ENCODE peak calls at places on chromosomes 13 and 19, in six cellular contexts. One of them, this sample, is unnamed.

GRCh38 chr19:35458821-35459391 is 10.8 kb downstream of the FFAR2 start:
- DNase-seq in neuronal stem cell: no peak
- DNase-seq in aorta: no peak
- DNase-seq in effector memory CD4-positive, alpha-beta T cell: no peak
- DNase-seq in ovary: no peak
- DNase-seq in adrenal gland: no peak
- DNase-seq in this sample: no peak

GRCh38 chr13:90084684-90085290 is 1262.7 kb upstream of the MIR17HG start:
- DNase-seq in neuronal stem cell: no peak
- DNase-seq in aorta: no peak
- DNase-seq in effector memory CD4-positive, alpha-beta T cell: no peak
- DNase-seq in ovary: no peak
- DNase-seq in adrenal gland: no peak
- DNase-seq in this sample: no peak

GRCh38 chr19:827710-828321 is at the start of gene AZU1:
- DNase-seq in neuronal stem cell: no peak
- DNase-seq in aorta: peak; percentile 78
- DNase-seq in effector memory CD4-positive, alpha-beta T cell: no peak
- DNase-seq in ovary: no peak
- DNase-seq in adrenal gland: peak; percentile 62
- DNase-seq in this sample: no peak

GRCh38 chr19:42076375-42076944 is 494 bp downstream of the ZNF574 start:
- DNase-seq in neuronal stem cell: no peak
- DNase-seq in aorta: peak; percentile 85
- DNase-seq in effector memory CD4-positive, alpha-beta T cell: no peak
- DNase-seq in ovary: no peak
- DNase-seq in adrenal gland: no peak
- DNase-seq in this sample: peak; percentile 70

GRCh38 chr19:2271516-2272103 is 10.4 kb downstream of the PEAK3 start:
- DNase-seq in neuronal stem cell: no peak
- DNase-seq in aorta: no peak
- DNase-seq in effector memory CD4-positive, alpha-beta T cell: no peak
- DNase-seq in ovary: peak; percentile 57
- DNase-seq in adrenal gland: peak; percentile 70
- DNase-seq in this sample: no peak

GRCh38 chr13:41224113-41225110 is 30.0 kb upstream of the KBTBD7 start:
- DNase-seq in neuronal stem cell: no peak
- DNase-seq in aorta: no peak
- DNase-seq in effector memory CD4-positive, alpha-beta T cell: no peak
- DNase-seq in ovary: no peak
- DNase-seq in adrenal gland: no peak
- DNase-seq in this sample: no peak

GRCh38 chr19:4010808-4011110 is 3.2 kb downstream of the PIAS4 start:
- DNase-seq in neuronal stem cell: no peak
- DNase-seq in aorta: no peak
- DNase-seq in effector memory CD4-positive, alpha-beta T cell: no peak
- DNase-seq in ovary: no peak
- DNase-seq in adrenal gland: no peak
- DNase-seq in this sample: no peak

GRCh38 chr13:66323695-66324094 is 906.4 kb downstream of the PCDH9 start:
- DNase-seq in neuronal stem cell: no peak
- DNase-seq in aorta: no peak
- DNase-seq in effector memory CD4-positive, alpha-beta T cell: no peak
- DNase-seq in ovary: no peak
- DNase-seq in adrenal gland: no peak
- DNase-seq in this sample: no peak

GRCh38 chr13:79271616-79272015 is 134.4 kb downstream of the RBM26 start:
- DNase-seq in neuronal stem cell: no peak
- DNase-seq in aorta: no peak
- DNase-seq in effector memory CD4-positive, alpha-beta T cell: no peak
- DNase-seq in ovary: no peak
- DNase-seq in adrenal gland: no peak
- DNase-seq in this sample: no peak

GRCh38 chr13:108915095-108915633 is 285.8 kb downstream of the MYO16 start:
- DNase-seq in neuronal stem cell: no peak
- DNase-seq in aorta: no peak
- DNase-seq in effector memory CD4-positive, alpha-beta T cell: no peak
- DNase-seq in ovary: no peak
- DNase-seq in adrenal gland: peak; percentile 63
- DNase-seq in this sample: no peak

GRCh38 chr19:19179548-19180441 is 9.7 kb upstream of the MEF2B start:
- DNase-seq in neuronal stem cell: no peak
- DNase-seq in aorta: no peak
- DNase-seq in effector memory CD4-positive, alpha-beta T cell: no peak
- DNase-seq in ovary: no peak
- DNase-seq in adrenal gland: no peak
- DNase-seq in this sample: no peak

GRCh38 chr19:17202249-17202648 is 12.9 kb upstream of the USE1 start:
- DNase-seq in neuronal stem cell: no peak
- DNase-seq in aorta: no peak
- DNase-seq in effector memory CD4-positive, alpha-beta T cell: no peak
- DNase-seq in ovary: no peak
- DNase-seq in adrenal gland: peak; percentile 26
- DNase-seq in this sample: no peak

GRCh38 chr13:20713751-20714150 is 10.3 kb downstream of the IL17D start:
- DNase-seq in neuronal stem cell: no peak
- DNase-seq in aorta: peak; percentile 85
- DNase-seq in effector memory CD4-positive, alpha-beta T cell: no peak
- DNase-seq in ovary: no peak
- DNase-seq in adrenal gland: peak; percentile 64
- DNase-seq in this sample: no peak

GRCh38 chr19:36916991-36917390 is 859 bp downstream of the ZNF568 start:
- DNase-seq in neuronal stem cell: peak; percentile 0
- DNase-seq in aorta: no peak
- DNase-seq in effector memory CD4-positive, alpha-beta T cell: no peak
- DNase-seq in ovary: no peak
- DNase-seq in adrenal gland: peak; percentile 49
- DNase-seq in this sample: no peak

GRCh38 chr13:44188257-44188656 is 185.4 kb upstream of the SERP2 start:
- DNase-seq in neuronal stem cell: no peak
- DNase-seq in aorta: no peak
- DNase-seq in effector memory CD4-positive, alpha-beta T cell: no peak
- DNase-seq in ovary: no peak
- DNase-seq in adrenal gland: no peak
- DNase-seq in this sample: no peak

GRCh38 chr19:50381881-50382729 is 2.0 kb upstream of the POLD1 start:
- DNase-seq in neuronal stem cell: no peak
- DNase-seq in aorta: no peak
- DNase-seq in effector memory CD4-positive, alpha-beta T cell: no peak
- DNase-seq in ovary: peak; percentile 44
- DNase-seq in adrenal gland: no peak
- DNase-seq in this sample: no peak

GRCh38 chr19:37948362-37948761 is 41.4 kb downstream of the SIPA1L3 start:
- DNase-seq in neuronal stem cell: no peak
- DNase-seq in aorta: no peak
- DNase-seq in effector memory CD4-positive, alpha-beta T cell: no peak
- DNase-seq in ovary: no peak
- DNase-seq in adrenal gland: no peak
- DNase-seq in this sample: no peak

GRCh38 chr13:71786815-71787214 is 80.2 kb downstream of the DACH1 start:
- DNase-seq in neuronal stem cell: peak; percentile 35
- DNase-seq in aorta: no peak
- DNase-seq in effector memory CD4-positive, alpha-beta T cell: no peak
- DNase-seq in ovary: no peak
- DNase-seq in adrenal gland: no peak
- DNase-seq in this sample: no peak

GRCh38 chr19:29508181-29508580 is 17.6 kb upstream of the VSTM2B start:
- DNase-seq in neuronal stem cell: no peak
- DNase-seq in aorta: no peak
- DNase-seq in effector memory CD4-positive, alpha-beta T cell: no peak
- DNase-seq in ovary: no peak
- DNase-seq in adrenal gland: no peak
- DNase-seq in this sample: no peak

GRCh38 chr19:28876604-28877123 is 336.3 kb downstream of the UQCRFS1 start:
- DNase-seq in neuronal stem cell: no peak
- DNase-seq in aorta: no peak
- DNase-seq in effector memory CD4-positive, alpha-beta T cell: no peak
- DNase-seq in ovary: no peak
- DNase-seq in adrenal gland: no peak
- DNase-seq in this sample: no peak

DNA sequence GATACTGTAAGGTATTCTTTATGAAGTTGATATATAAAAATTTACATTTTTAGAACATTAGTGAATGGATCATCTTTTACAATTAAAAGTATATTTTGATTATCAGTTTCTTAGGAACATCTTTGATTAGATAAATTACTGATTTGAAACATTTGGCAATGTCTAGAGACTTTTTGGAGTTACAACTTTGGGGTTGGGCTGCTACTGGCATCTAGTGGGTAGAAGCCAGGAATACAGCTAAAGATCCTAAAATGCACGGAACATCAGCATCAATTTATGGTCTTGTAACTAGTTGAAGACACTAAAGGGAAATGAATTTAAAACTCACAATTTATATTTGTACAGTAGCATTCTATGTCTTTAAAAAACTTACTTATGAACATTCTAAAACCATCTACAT is 19.9 kb downstream of the POMP start:
- DNase-seq in neuronal stem cell: no peak
- DNase-seq in aorta: no peak
- DNase-seq in effector memory CD4-positive, alpha-beta T cell: no peak
- DNase-seq in ovary: no peak
- DNase-seq in adrenal gland: no peak
- DNase-seq in this sample: no peak
- H3K36me3 ChIP-seq in neuronal stem cell: peaks cover 10% of the 10 kb centered on the region
- H3K36me3 ChIP-seq in aorta: peaks cover 2% of the 10 kb centered on the region
- H3K36me3 ChIP-seq in effector memory CD4-positive, alpha-beta T cell: peaks cover 35% of the 10 kb centered on the region
- H3K36me3 ChIP-seq in ovary: no peaks in the 10 kb centered on the region
- H3K36me3 ChIP-seq in adrenal gland: no peaks in the 10 kb centered on the region
- H3K36me3 ChIP-seq in this sample: no peaks in the 10 kb centered on the region

GRCh38 chr19:12543855-12544254 is 7.4 kb downstream of the ZNF564 start:
- DNase-seq in neuronal stem cell: no peak
- DNase-seq in aorta: no peak
- DNase-seq in effector memory CD4-positive, alpha-beta T cell: no peak
- DNase-seq in ovary: no peak
- DNase-seq in adrenal gland: no peak
- DNase-seq in this sample: no peak

GRCh38 chr19:12546068-12546467 is 5.2 kb downstream of the ZNF564 start:
- DNase-seq in neuronal stem cell: no peak
- DNase-seq in aorta: no peak
- DNase-seq in effector memory CD4-positive, alpha-beta T cell: no peak
- DNase-seq in ovary: no peak
- DNase-seq in adrenal gland: no peak
- DNase-seq in this sample: no peak

GRCh38 chr19:12544401-12544876 is 6.8 kb downstream of the ZNF564 start:
- DNase-seq in neuronal stem cell: no peak
- DNase-seq in aorta: no peak
- DNase-seq in effector memory CD4-positive, alpha-beta T cell: no peak
- DNase-seq in ovary: no peak
- DNase-seq in adrenal gland: no peak
- DNase-seq in this sample: no peak

GRCh38 chr19:12545267-12545666 is 6.0 kb downstream of the ZNF564 start:
- DNase-seq in neuronal stem cell: no peak
- DNase-seq in aorta: no peak
- DNase-seq in effector memory CD4-positive, alpha-beta T cell: no peak
- DNase-seq in ovary: no peak
- DNase-seq in adrenal gland: no peak
- DNase-seq in this sample: no peak

DNA sequence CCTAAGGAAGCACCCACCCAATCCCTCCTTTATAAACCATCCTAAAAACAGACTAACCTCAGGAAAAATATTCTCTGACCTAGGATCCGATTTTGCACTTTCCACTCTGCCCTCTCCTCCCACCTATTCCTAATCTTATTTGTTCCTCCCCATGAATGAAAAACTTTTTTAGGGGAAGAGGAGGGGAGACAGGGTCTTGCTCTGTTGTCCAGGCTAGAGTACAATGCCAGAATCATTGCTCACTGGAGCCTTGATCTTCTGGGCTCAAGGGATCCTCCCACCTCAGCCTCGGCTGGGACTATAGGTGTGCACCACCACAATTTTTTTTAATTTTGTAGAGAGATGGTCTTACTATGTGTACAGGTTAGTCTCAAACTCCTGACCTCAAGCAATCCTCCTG is 4.4 kb downstream of the ZNF564 start:
- DNase-seq in neuronal stem cell: no peak
- DNase-seq in aorta: no peak
- DNase-seq in effector memory CD4-positive, alpha-beta T cell: no peak
- DNase-seq in ovary: no peak
- DNase-seq in adrenal gland: no peak
- DNase-seq in this sample: no peak
- H3K36me3 ChIP-seq in neuronal stem cell: peaks cover 10% of the 10 kb centered on the region
- H3K36me3 ChIP-seq in aorta: no peaks in the 10 kb centered on the region
- H3K36me3 ChIP-seq in effector memory CD4-positive, alpha-beta T cell: peaks cover 4% of the 10 kb centered on the region
- H3K36me3 ChIP-seq in ovary: no peaks in the 10 kb centered on the region
- H3K36me3 ChIP-seq in adrenal gland: no peaks in the 10 kb centered on the region
- H3K36me3 ChIP-seq in this sample: no peaks in the 10 kb centered on the region

GRCh38 chr13:37046062-37046461 is 13.4 kb downstream of the SUPT20H start:
- DNase-seq in neuronal stem cell: no peak
- DNase-seq in aorta: no peak
- DNase-seq in effector memory CD4-positive, alpha-beta T cell: no peak
- DNase-seq in ovary: no peak
- DNase-seq in adrenal gland: no peak
- DNase-seq in this sample: no peak

GRCh38 chr13:37049810-37050209 is 9.7 kb downstream of the SUPT20H start:
- DNase-seq in neuronal stem cell: no peak
- DNase-seq in aorta: no peak
- DNase-seq in effector memory CD4-positive, alpha-beta T cell: no peak
- DNase-seq in ovary: no peak
- DNase-seq in adrenal gland: no peak
- DNase-seq in this sample: no peak

GRCh38 chr13:37047846-37048245 is 11.6 kb downstream of the SUPT20H start:
- DNase-seq in neuronal stem cell: no peak
- DNase-seq in aorta: no peak
- DNase-seq in effector memory CD4-positive, alpha-beta T cell: no peak
- DNase-seq in ovary: no peak
- DNase-seq in adrenal gland: no peak
- DNase-seq in this sample: no peak

DNA sequence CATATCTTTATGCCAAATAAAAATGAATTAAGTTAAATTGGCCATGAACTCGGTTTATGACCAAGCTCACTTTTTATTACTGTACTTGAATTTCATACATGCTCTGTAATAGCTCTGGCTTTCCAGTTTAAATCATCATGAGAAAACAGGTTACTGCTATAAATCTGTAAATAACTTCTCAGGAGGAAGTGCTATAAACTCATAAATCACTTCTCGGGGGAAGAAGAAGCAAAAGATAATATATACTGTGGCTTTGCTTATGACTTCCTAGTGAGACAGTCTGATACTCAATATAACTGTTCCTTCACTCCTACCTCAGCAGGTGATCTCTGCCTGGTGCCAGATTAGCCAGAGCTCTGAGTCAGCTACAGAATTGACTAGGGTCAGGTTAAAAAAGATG is 12.5 kb downstream of the SUPT20H start:
- DNase-seq in neuronal stem cell: no peak
- DNase-seq in aorta: no peak
- DNase-seq in effector memory CD4-positive, alpha-beta T cell: no peak
- DNase-seq in ovary: no peak
- DNase-seq in adrenal gland: no peak
- DNase-seq in this sample: no peak
- H3K36me3 ChIP-seq in neuronal stem cell: peaks cover 11% of the 10 kb centered on the region
- H3K36me3 ChIP-seq in aorta: no peaks in the 10 kb centered on the region
- H3K36me3 ChIP-seq in effector memory CD4-positive, alpha-beta T cell: peaks cover 39% of the 10 kb centered on the region
- H3K36me3 ChIP-seq in ovary: no peaks in the 10 kb centered on the region
- H3K36me3 ChIP-seq in adrenal gland: no peaks in the 10 kb centered on the region
- H3K36me3 ChIP-seq in this sample: peaks cover 39% of the 10 kb centered on the region

DNA sequence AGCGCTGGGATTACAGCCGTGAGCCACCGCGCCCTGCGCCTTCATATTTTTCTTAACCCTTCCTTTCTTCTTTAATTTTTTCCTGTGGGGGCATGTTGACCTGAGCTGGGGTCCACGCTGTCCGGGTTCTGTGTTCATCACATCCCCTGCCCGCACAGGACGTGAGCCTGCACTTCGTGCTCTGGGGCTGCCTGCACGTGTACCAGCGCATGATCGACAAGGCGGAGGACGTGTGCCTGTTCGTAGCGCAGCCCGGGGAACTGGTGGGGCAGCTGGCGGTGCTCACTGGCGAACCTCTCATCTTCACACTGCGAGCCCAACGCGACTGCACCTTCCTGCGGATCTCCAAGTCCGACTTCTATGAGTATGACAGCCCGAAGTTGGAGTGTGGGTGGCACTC is 14.2 kb downstream of the PNPLA6 start:
- DNase-seq in neuronal stem cell: no peak
- DNase-seq in aorta: no peak
- DNase-seq in effector memory CD4-positive, alpha-beta T cell: no peak
- DNase-seq in ovary: peak; percentile 28
- DNase-seq in adrenal gland: no peak
- DNase-seq in this sample: no peak
- H3K36me3 ChIP-seq in neuronal stem cell: peaks cover 9% of the 10 kb centered on the region
- H3K36me3 ChIP-seq in aorta: no peaks in the 10 kb centered on the region
- H3K36me3 ChIP-seq in effector memory CD4-positive, alpha-beta T cell: peaks cover 26% of the 10 kb centered on the region
- H3K36me3 ChIP-seq in ovary: no peaks in the 10 kb centered on the region
- H3K36me3 ChIP-seq in adrenal gland: no peaks in the 10 kb centered on the region
- H3K36me3 ChIP-seq in this sample: no peaks in the 10 kb centered on the region

This sample was measured in Peyer's patch.